ENCODE peak calls at places on chromosomes 4 and X, in five cellular contexts. I, Y, V, H and B are unnamed samples.

GRCh38 chr4:4284827-4285618 is 4.9 kb downstream of the LYAR start:
- DNase-seq in I (no peak), Y (no peak), V (no peak), H (no peak), B (no peak)

GRCh38 chrX:137565318-137565904 is 516 bp upstream of the ZIC3 start:
- DNase-seq in I (no peak), Y (no peak), V (no peak), H (no peak), B (no peak)

GRCh38 chr4:152559641-152560040 is 23.7 kb upstream of the FBXW7 start:
- DNase-seq in I (no peak), Y (no peak), V (peak), H (no peak), B (no peak)

GRCh38 chrX:106811131-106811910 is 8.8 kb downstream of the TBC1D8B start:
- DNase-seq in I (no peak), Y (no peak), V (no peak), H (no peak), B (no peak)

GRCh38 chr4:38072578-38072977 is 112.4 kb downstream of the PTTG2 start:
- DNase-seq in I (no peak), Y (no peak), V (no peak), H (no peak), B (no peak)

GRCh38 chrX:47218920-47219815 is 687 bp downstream of the CDK16 start:
- DNase-seq in I (peak), Y (no peak), V (peak), H (peak), B (peak)

GRCh38 chr4:48449151-48449550 is 34.0 kb upstream of the SLC10A4 start:
- DNase-seq in I (no peak), Y (no peak), V (no peak), H (no peak), B (no peak)

GRCh38 chr4:1667273-1667672 is 16.8 kb downstream of the FAM53A start:
- DNase-seq in I (no peak), Y (no peak), V (no peak), H (no peak), B (no peak)

GRCh38 chr4:122783301-122784215 is 43.1 kb upstream of the FGF2 start:
- DNase-seq in I (peak), Y (no peak), V (no peak), H (no peak), B (peak)

GRCh38 chrX:45515262-45516215 is 314.9 kb upstream of the DIPK2B start:
- DNase-seq in I (peak), Y (peak), V (peak), H (peak), B (peak)

GRCh38 chr4:10106421-10107039 is 10.1 kb downstream of the WDR1 start:
- DNase-seq in I (peak), Y (peak), V (peak), H (peak), B (peak)

GRCh38 chrX:116230136-116230886 is 59.8 kb downstream of the AGTR2 start:
- DNase-seq in I (no peak), Y (no peak), V (no peak), H (no peak), B (no peak)

DNA sequence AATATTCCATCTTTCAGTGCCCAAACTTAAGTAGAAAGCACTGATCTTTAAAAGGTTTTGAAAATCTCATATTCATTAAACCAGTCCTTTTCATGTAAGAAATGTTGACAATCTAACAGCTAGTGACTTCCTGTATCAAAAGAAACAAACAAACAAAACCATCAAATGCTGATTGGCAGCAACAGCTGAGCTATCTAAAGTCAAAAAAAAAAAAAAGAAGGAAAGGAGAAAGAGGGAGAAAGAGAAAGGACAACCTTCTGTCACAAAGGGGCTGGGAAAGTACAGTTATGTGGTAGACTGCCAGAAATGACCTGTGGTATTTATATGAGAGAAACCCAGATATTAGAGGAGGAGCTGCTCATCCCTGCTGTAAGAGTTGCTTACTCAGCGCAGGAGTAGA is 614.6 kb upstream of the SMIM31 start:
- DNase-seq in I (no peak), Y (no peak), V (no peak), H (no peak), B (no peak)
- H3K4me3 ChIP-seq in I (no peak), Y (no peak), V (no peak), H (no peak), B (no peak)

GRCh38 chr4:55636622-55636999 is 513 bp upstream of the NMU start:
- DNase-seq in I (no peak), Y (no peak), V (no peak), H (no peak), B (peak)
- H3K4me3 ChIP-seq in I (peak), Y (peak), V (no peak), H (peak), B (no peak)

GRCh38 chr4:60081839-60082238 is 1118.3 kb upstream of the ADGRL3 start:
- DNase-seq in I (no peak), Y (no peak), V (no peak), H (no peak), B (no peak)
- H3K4me3 ChIP-seq in I (no peak), Y (no peak), V (no peak), H (no peak), B (no peak)

GRCh38 chrX:42246814-42247213 is 323.5 kb upstream of the CASK start:
- DNase-seq in I (peak), Y (no peak), V (no peak), H (no peak), B (no peak)

GRCh38 chrX:42248226-42248625 is 324.9 kb upstream of the CASK start:
- DNase-seq in I (no peak), Y (no peak), V (no peak), H (no peak), B (no peak)

GRCh38 chrX:42241421-42241820 is 318.1 kb upstream of the CASK start:
- DNase-seq in I (peak), Y (no peak), V (no peak), H (no peak), B (peak)

GRCh38 chrX:42242044-42242443 is 318.7 kb upstream of the CASK start:
- DNase-seq in I (peak), Y (no peak), V (no peak), H (no peak), B (no peak)

GRCh38 chrX:42247241-42247640 is 323.9 kb upstream of the CASK start:
- DNase-seq in I (peak), Y (no peak), V (peak), H (no peak), B (no peak)
- H3K4me3 ChIP-seq in I (no peak), Y (peak), V (no peak), H (no peak), B (no peak)

GRCh38 chr4:41257901-41258300 is 1.2 kb downstream of the UCHL1 start:
- DNase-seq in I (no peak), Y (no peak), V (no peak), H (no peak), B (peak)
- H3K4me3 ChIP-seq in I (peak), Y (peak), V (peak), H (no peak), B (peak)

GRCh38 chr4:108034560-108034959 is 44.9 kb downstream of the HADH start:
- DNase-seq in I (no peak), Y (no peak), V (no peak), H (no peak), B (no peak)
- H3K4me3 ChIP-seq in I (no peak), Y (no peak), V (no peak), H (no peak), B (no peak)